ENCODE peak calls at places on chromosomes 6 and 20, in four cellular contexts. Z, K, A and D are unnamed samples.

GRCh38 chr6:136401749-136402148 is 112.1 kb upstream of the BCLAF1 start:
- DNase-seq in K (no peak), A (no peak), Z (no peak), D (no peak)

GRCh38 chr6:30752164-30752927 is 8.0 kb upstream of the IER3 start:
- DNase-seq in A (peak; percentile 98), K (peak; percentile 54), Z (peak; percentile 98), D (peak; percentile 87)

GRCh38 chr6:36964349-36964748 is 9.8 kb downstream of the PI16 start:
- DNase-seq in K (no peak), A (no peak), Z (no peak), D (no peak)

GRCh38 chr20:44145131-44145770 is 41.7 kb downstream of the JPH2 start:
- DNase-seq in K (no peak), Z (no peak), A (no peak), D (no peak)

GRCh38 chr6:2919886-2920285 is 16.8 kb upstream of the SERPINB9 start:
- DNase-seq in K (no peak), A (no peak), Z (no peak), D (no peak)

GRCh38 chr20:53085720-53086119 is 113.6 kb downstream of the TSHZ2 start:
- DNase-seq in Z (no peak), K (no peak), A (no peak), D (no peak)

GRCh38 chr20:43943725-43944124 is 29.1 kb downstream of the TOX2 start:
- DNase-seq in K (no peak), A (no peak), Z (no peak), D (no peak)

GRCh38 chr6:2744206-2744771 is 6.4 kb downstream of the MYLK4 start:
- DNase-seq in Z (peak; percentile 79), A (no peak), K (peak; percentile 77), D (no peak)

GRCh38 chr6:25006565-25007001 is 70.8 kb upstream of the RIPOR2 start:
- DNase-seq in K (peak; percentile 53), Z (peak; percentile 39), A (no peak), D (peak; percentile 87)

GRCh38 chr20:31808481-31808880 is 10.7 kb upstream of the MYLK2 start:
- DNase-seq in A (no peak), K (no peak), Z (no peak), D (no peak)

GRCh38 chr6:101578306-101578705 is 184.8 kb downstream of the GRIK2 start:
- DNase-seq in A (no peak), K (no peak), Z (no peak), D (no peak)

GRCh38 chr6:36788768-36789167 is 50.5 kb downstream of the CPNE5 start:
- DNase-seq in K (no peak), Z (no peak), A (no peak), D (no peak)

GRCh38 chr20:51335329-51335841 is 207.1 kb downstream of the NFATC2 start:
- DNase-seq in K (no peak), A (peak; percentile 81), Z (no peak), D (no peak)

GRCh38 chr6:169896826-169897456 is 145.5 kb downstream of the ERMARD start:
- DNase-seq in A (no peak), Z (no peak), K (no peak), D (no peak)

GRCh38 chr20:50681359-50682064 is 9.8 kb downstream of the RIPOR3 start:
- DNase-seq in K (no peak), Z (peak; percentile 58), A (no peak), D (no peak)

GRCh38 chr6:134077301-134077700 is 24.9 kb upstream of the SLC2A12 start:
- DNase-seq in Z (no peak), K (no peak), A (no peak), D (no peak)

GRCh38 chr6:117483004-117483644 is 650 bp downstream of the DCBLD1 start:
- DNase-seq in A (no peak), K (peak; percentile 68), Z (peak; percentile 72), D (peak; percentile 80)

GRCh38 chr20:53819973-53820451 is 226.4 kb upstream of the ZNF217 start:
- DNase-seq in K (peak; percentile 80), Z (no peak), A (no peak), D (no peak)

GRCh38 chr6:116971959-116972358 is 94.9 kb downstream of the RFX6 start:
- DNase-seq in A (peak; percentile 3), Z (peak; percentile 15), K (no peak), D (no peak)

GRCh38 chr6:136736281-136736960 is 55.9 kb downstream of the MAP3K5 start:
- DNase-seq in K (no peak), Z (no peak), A (no peak), D (no peak)

DNA sequence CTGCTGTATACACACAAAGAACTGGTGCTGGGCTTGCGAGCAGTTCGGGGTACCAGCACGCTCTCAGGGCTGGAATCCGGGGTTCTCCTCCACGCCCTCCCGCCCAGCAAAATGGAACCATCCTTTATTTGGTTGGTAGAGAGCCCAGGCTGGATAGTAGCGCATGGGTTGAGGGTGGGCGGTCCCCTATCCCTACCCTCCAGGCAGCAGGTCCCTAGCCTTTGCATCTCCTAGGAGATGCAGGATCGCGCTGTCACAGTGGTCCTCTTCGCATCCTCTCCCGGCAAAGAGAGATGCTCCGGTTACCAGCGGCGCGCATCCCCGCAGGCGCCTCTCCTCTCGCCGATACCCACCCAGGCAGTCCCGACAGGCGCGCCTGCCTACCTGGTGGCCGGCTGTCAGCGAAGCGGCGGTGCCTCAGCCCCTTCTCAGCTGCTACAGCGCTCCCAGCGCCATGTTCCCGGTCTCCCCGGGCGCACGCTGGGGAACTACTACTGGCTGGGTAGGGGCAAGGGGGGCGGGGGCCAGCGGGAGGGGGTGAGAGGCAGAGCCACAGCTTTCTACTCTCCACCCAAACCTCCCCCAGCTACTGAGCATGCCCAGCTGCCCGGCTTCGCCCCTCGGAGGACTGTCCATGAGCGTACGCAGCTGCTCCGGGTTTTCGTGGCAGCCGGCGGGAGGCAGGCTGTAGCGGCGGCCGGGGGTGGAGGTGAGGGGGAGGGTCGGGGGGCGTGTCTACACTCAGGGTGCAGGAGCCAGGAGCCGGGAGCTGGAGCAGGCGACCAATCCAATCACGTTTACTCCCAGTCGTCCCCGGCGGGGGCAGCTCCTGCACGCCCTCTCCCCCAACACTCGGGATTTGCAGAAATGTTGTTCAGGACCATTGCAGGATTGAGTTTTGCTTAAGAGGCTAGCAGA is at the start of gene PAK5:
- DNase-seq in Z (peak; percentile 84), K (peak; percentile 84), A (no peak), D (peak; percentile 61)
- H3K4me3 ChIP-seq in Z (peak within 1 kb of the TSS; percentile 25), K (peak within 1 kb of the TSS; percentile 46), A (peak within 1 kb of the TSS; percentile 14), D (peak within 1 kb of the TSS; percentile 48)

GRCh38 chr6:4608361-4609115 is 167.7 kb upstream of the CDYL start:
- DNase-seq in A (no peak), Z (peak; percentile 27), K (no peak), D (no peak)

GRCh38 chr6:4607793-4608192 is 168.4 kb upstream of the CDYL start:
- DNase-seq in A (no peak), Z (no peak), K (no peak), D (no peak)

GRCh38 chr6:4606016-4606415 is 170.2 kb upstream of the CDYL start:
- DNase-seq in A (no peak), K (no peak), Z (no peak), D (no peak)

GRCh38 chr6:4607026-4607704 is 169.0 kb upstream of the CDYL start:
- DNase-seq in Z (peak; percentile 84), K (peak; percentile 8), A (peak; percentile 43), D (no peak)

GRCh38 chr6:4606681-4607025 is 169.6 kb upstream of the CDYL start:
- DNase-seq in K (no peak), A (no peak), Z (no peak), D (no peak)
- H3K4me3 ChIP-seq in K (no peak overlapping the region), A (no peak overlapping the region), Z (no peak overlapping the region), D (no peak overlapping the region)

GRCh38 chr6:148240866-148241477 is 101.7 kb upstream of the SASH1 start:
- DNase-seq in Z (no peak), A (no peak), K (no peak), D (no peak)
- H3K4me3 ChIP-seq in Z (no peak overlapping the region), A (no peak overlapping the region), K (no peak overlapping the region), D (no peak overlapping the region)

GRCh38 chr6:34332255-34333198 is 59.9 kb downstream of the NUDT3 start:
- DNase-seq in Z (no peak), A (no peak), K (no peak), D (no peak)

GRCh38 chr6:34331361-34332050 is 61.0 kb downstream of the NUDT3 start:
- DNase-seq in Z (no peak), K (no peak), A (no peak), D (no peak)

GRCh38 chr6:34334796-34335416 is 57.6 kb downstream of the NUDT3 start:
- DNase-seq in K (no peak), Z (no peak), A (no peak), D (no peak)

GRCh38 chr6:34338377-34338776 is 54.1 kb downstream of the NUDT3 start:
- DNase-seq in A (no peak), K (no peak), Z (no peak), D (no peak)

GRCh38 chr6:34333858-34334257 is 58.6 kb downstream of the NUDT3 start:
- DNase-seq in A (no peak), K (no peak), Z (no peak), D (no peak)
- H3K4me3 ChIP-seq in A (no peak overlapping the region), K (no peak overlapping the region), Z (no peak overlapping the region), D (no peak overlapping the region)

GRCh38 chr6:166595061-166595780 is 8.7 kb upstream of the RAMACL start:
- DNase-seq in K (no peak), A (peak; percentile 71), Z (no peak), D (no peak)
- H3K4me3 ChIP-seq in K (no peak overlapping the region), A (no peak overlapping the region), Z (no peak overlapping the region), D (no peak overlapping the region)

GRCh38 chr20:35446356-35447078 is 8.5 kb upstream of the GDF5 start:
- DNase-seq in A (no peak), K (no peak), Z (no peak), D (no peak)
- H3K4me3 ChIP-seq in A (peak overlapping the region; percentile 12), K (no peak overlapping the region), Z (no peak overlapping the region), D (peak overlapping the region; percentile 51)

DNA sequence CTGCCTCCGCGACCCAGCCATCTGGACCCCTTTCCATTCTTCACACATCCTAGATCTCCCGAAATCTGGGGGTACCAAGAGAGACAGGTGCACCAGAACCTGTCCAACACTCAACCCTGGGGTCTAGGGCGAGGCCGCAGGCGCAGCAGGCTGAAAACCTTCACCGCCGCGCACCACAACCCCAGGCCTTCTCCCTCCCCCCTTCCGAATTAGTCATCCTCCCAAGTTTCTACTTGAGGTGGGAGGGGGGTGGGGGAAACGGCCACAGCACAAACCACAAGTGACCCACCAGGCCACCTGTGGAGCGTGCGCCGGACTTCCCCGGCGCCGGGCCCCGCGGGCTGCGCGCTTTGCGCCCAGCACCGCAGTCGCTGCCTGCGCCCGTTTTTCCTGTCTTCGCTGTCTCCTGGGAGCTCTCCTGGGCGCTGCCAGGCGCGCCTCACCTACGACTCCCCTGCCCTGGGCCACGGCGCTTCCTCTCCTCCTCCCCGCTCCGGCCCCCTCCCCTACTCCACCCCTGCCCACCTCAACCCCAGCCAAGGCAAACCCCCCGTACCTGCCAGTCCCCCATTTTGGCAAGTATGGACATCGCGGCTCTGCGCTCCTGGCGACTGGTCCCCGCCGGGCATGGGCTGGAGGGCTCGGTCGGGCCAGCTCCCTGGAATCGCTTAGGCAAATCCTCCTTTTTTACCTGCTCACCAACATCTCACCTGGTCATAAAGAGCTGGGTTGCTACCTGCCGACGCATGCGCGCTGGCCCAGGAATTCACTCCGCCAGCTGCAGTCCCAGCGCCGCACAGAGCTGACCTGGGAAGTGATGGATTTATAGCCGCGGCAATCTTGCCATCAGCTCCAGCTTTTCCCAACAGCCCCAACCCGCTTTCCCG is 4.2 kb upstream of the TFAP2A start:
- DNase-seq in Z (no peak), K (no peak), A (no peak), D (peak; percentile 43)
- H3K4me3 ChIP-seq in Z (no peak overlapping the region), K (no peak overlapping the region), A (no peak overlapping the region), D (no peak overlapping the region)

GRCh38 chr6:137871299-137871698 is 4.2 kb downstream of the TNFAIP3 start:
- DNase-seq in K (no peak), Z (no peak), A (no peak), D (no peak)
- H3K4me3 ChIP-seq in K (no peak overlapping the region), Z (no peak overlapping the region), A (no peak overlapping the region), D (peak overlapping the region; percentile 92)